ENCODE peak calls at places on chromosomes 16 and 17, in five cellular contexts. L, K, Z, S and C are unnamed samples.

GRCh38 chr17:62778990-62779681 is 29.0 kb downstream of the MARCHF10 start:
- DNase-seq in L (no peak), K (peak), Z (no peak), S (no peak), C (no peak)

GRCh38 chr16:10870137-10870776 is 6.7 kb upstream of the CIITA start:
- DNase-seq in L (no peak), K (no peak), Z (no peak), S (peak), C (no peak)

GRCh38 chr17:9419932-9420453 is 155.6 kb downstream of the STX8 start:
- DNase-seq in L (no peak), K (no peak), Z (no peak), S (no peak), C (no peak)

GRCh38 chr17:4433515-4434031 is at the start of gene SPNS3:
- DNase-seq in L (no peak), K (no peak), Z (peak), S (peak), C (peak)

GRCh38 chr17:50396261-50397110 is 837 bp downstream of the LRRC59 start:
- DNase-seq in L (peak), K (no peak), Z (peak), S (peak), C (no peak)

GRCh38 chr17:46862949-46863348 is 11.6 kb downstream of the WNT9B start:
- DNase-seq in L (no peak), K (no peak), Z (peak), S (no peak), C (no peak)

GRCh38 chr16:19706846-19707245 is 11.2 kb downstream of the KNOP1 start:
- DNase-seq in L (no peak), K (no peak), Z (no peak), S (no peak), C (no peak)

GRCh38 chr17:64736804-64737492 is 74.8 kb upstream of the SMURF2 start:
- DNase-seq in L (peak), K (peak), Z (no peak), S (peak), C (peak)

GRCh38 chr17:61567045-61567802 is 23.8 kb downstream of the NACA2 start:
- DNase-seq in L (no peak), K (no peak), Z (no peak), S (no peak), C (no peak)

GRCh38 chr16:57958544-57958943 is 12.4 kb downstream of the CNGB1 start:
- DNase-seq in L (no peak), K (no peak), Z (peak), S (no peak), C (no peak)

GRCh38 chr16:57955572-57955971 is 15.4 kb downstream of the CNGB1 start:
- DNase-seq in L (no peak), K (no peak), Z (no peak), S (no peak), C (no peak)

GRCh38 chr16:57957396-57958392 is 13.2 kb downstream of the CNGB1 start:
- DNase-seq in L (no peak), K (no peak), Z (peak), S (no peak), C (no peak)

GRCh38 chr16:57956924-57957323 is 14.0 kb downstream of the CNGB1 start:
- DNase-seq in L (no peak), K (no peak), Z (no peak), S (no peak), C (no peak)

GRCh38 chr16:57956270-57956808 is 14.6 kb downstream of the CNGB1 start:
- DNase-seq in L (no peak), K (no peak), Z (no peak), S (no peak), C (no peak)
- H3K4me3 ChIP-seq in L (no peak), K (no peak), Z (no peak), S (no peak), C (no peak)

DNA sequence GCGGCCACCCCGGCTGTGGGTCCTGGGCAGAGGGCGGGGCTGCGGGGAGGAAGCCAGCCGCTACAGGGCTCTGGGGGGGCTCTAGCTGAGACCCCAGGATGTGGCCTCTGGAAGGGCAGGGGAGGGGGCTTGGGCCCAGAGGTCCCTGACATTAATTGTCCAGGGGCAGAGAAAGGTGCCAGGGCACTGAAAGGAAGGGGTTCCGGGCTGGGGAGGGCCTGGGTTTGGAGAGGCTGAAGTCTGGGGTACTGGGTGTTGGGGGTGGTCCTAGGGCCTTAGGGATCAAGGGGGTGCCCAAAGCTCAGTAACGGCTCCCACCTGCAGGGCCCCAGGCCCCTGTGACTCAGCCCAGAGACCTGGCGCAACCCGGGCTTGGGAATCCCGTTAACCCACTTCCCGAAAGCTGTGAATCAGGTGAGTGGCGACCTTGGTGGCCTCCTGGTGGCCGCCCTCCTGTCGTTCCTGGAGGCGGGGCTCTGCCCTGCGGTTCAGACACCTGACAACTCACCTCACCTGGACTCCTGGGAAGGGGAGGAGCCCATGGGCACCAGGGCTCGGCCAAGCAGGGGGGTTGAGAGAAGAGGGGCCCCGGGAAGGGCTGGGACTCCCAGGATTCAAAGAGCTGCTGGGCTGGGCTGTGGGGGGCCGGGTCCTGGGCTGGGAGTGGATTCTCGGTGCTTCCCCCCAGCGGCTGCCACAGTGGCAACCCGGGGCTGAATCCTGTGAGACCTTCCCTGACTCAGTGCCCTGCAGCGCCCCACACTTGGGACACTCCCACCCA is 465 bp upstream of the PRSS22 start:
- DNase-seq in L (no peak), K (no peak), Z (peak), S (no peak), C (no peak)
- H3K4me3 ChIP-seq in L (no peak), K (no peak), Z (peak), S (no peak), C (no peak)

DNA sequence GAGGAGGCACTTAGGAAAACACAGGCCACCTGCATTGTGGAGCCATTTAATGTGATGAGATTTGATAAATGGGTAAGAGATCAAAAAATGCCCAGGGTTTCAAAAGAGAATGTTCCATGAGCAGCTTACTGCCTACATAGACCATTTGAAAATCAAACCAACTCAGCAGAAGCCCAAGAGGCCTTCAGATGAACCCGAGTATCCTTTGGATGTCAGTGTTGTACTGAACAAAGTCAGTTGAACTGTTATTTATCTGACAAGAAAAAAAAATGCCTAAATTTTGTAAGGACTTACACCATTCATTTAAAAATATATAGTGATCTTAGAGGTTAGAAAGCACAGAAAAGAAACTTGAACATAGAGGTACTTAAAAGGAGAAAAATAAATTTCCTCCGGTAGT is 381.7 kb downstream of the ZFHX3 start:
- DNase-seq in L (no peak), K (no peak), Z (no peak), S (peak), C (no peak)
- H3K4me3 ChIP-seq in L (no peak), K (no peak), Z (no peak), S (peak), C (no peak)

GRCh38 chr17:36602030-36602737 is 801 bp downstream of the MRM1 start:
- DNase-seq in L (no peak), K (no peak), Z (no peak), S (peak), C (no peak)
- H3K4me3 ChIP-seq in L (peak), K (peak), Z (peak), S (peak), C (peak)

DNA sequence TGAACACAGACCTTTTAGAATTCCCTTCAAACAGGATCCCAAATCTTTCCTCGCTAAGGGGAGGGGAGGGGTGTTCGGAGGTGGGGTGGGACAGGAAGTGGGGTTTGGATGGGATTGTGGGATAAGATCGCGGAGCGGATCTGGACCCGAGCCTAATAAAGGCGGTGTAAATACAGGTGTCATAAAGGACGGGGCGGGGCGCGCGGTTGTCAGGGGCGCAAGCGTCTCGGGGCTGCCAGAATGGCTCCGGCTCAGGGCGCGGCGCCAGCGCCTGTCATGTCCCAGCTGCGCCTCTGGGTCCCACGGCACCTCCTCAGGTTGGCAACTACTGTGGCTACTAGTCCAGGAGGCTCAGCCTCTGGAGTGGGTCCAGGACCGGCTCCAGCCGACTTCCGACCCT is 59.8 kb upstream of the FBXO47 start:
- DNase-seq in L (no peak), K (no peak), Z (peak), S (no peak), C (no peak)
- H3K4me3 ChIP-seq in L (no peak), K (peak), Z (peak), S (no peak), C (no peak)

GRCh38 chr17:57045868-57046671 is 39.0 kb upstream of the AKAP1 start:
- DNase-seq in L (peak), K (no peak), Z (peak), S (peak), C (no peak)
- H3K4me3 ChIP-seq in L (peak), K (peak), Z (no peak), S (no peak), C (no peak)

GRCh38 chr17:44996304-44996703 is 28.2 kb upstream of the C1QL1 start:
- DNase-seq in L (no peak), K (no peak), Z (no peak), S (no peak), C (no peak)
- H3K4me3 ChIP-seq in L (no peak), K (no peak), Z (no peak), S (no peak), C (no peak)

GRCh38 chr16:3044708-3045107 is 1.7 kb upstream of the MMP25 start:
- DNase-seq in L (no peak), K (no peak), Z (no peak), S (no peak), C (no peak)
- H3K4me3 ChIP-seq in L (no peak), K (no peak), Z (no peak), S (peak), C (no peak)

GRCh38 chr17:8314797-8315739 is 5.0 kb downstream of the ARHGEF15 start:
- DNase-seq in L (no peak), K (no peak), Z (peak), S (no peak), C (no peak)
- H3K4me3 ChIP-seq in L (no peak), K (no peak), Z (peak), S (no peak), C (no peak)

GRCh38 chr16:55835578-55835977 is 2.7 kb upstream of the CES1 start:
- DNase-seq in L (no peak), K (no peak), Z (no peak), S (peak), C (no peak)

GRCh38 chr16:55830658-55831294 is 2.1 kb downstream of the CES1 start:
- DNase-seq in L (no peak), K (no peak), Z (no peak), S (no peak), C (no peak)

GRCh38 chr16:55832425-55832787 is 490 bp downstream of the CES1 start:
- DNase-seq in L (no peak), K (no peak), Z (no peak), S (peak), C (no peak)

GRCh38 chr16:55834044-55834443 is 1.1 kb upstream of the CES1 start:
- DNase-seq in L (no peak), K (no peak), Z (no peak), S (peak), C (no peak)

GRCh38 chr16:55832788-55833583 is at the start of gene CES1:
- DNase-seq in L (no peak), K (no peak), Z (no peak), S (peak), C (no peak)
- H3K4me3 ChIP-seq in L (no peak), K (no peak), Z (no peak), S (peak), C (no peak)